ENCODE peak calls at places on chromosome 6, in nine cellular contexts. K is GM10248, U is adrenal gland, Y is RWPE1, L is tibial artery, E is sigmoid colon, T is fibroblast of villous mesenchyme, V is neural crest cell, C is breast epithelium. A is an unnamed sample.

GRCh38 chr6:36523451-36523850 is 23.8 kb downstream of the STK38 start:
- DNase-seq in K (no peak), U (no peak), Y (no peak), L (no peak), E (no peak), T (no peak), V (no peak), C (no peak), A (no peak)

GRCh38 chr6:128519132-128519930 is 1.1 kb downstream of the PTPRK start:
- DNase-seq in K (peak), U (peak), Y (peak), L (peak), E (peak), T (peak), V (peak), C (peak), A (peak)

GRCh38 chr6:9851541-9852380 is 563.1 kb downstream of the TFAP2A start:
- DNase-seq in K (no peak), U (no peak), Y (peak), L (no peak), E (no peak), T (peak), V (no peak), C (no peak), A (peak)

GRCh38 chr6:108027594-108027993 is 46.9 kb downstream of the OSTM1 start:
- DNase-seq in K (no peak), U (no peak), Y (peak), L (no peak), E (no peak), T (no peak), V (no peak), C (no peak), A (peak)

GRCh38 chr6:21115111-21115510 is 478.4 kb upstream of the SOX4 start:
- DNase-seq in K (no peak), U (no peak), Y (no peak), L (no peak), E (no peak), T (no peak), V (no peak), C (no peak), A (no peak)

GRCh38 chr6:140794544-140794943 is 1338.2 kb upstream of the GJE1 start:
- DNase-seq in K (no peak), U (no peak), Y (no peak), L (no peak), E (no peak), T (no peak), V (no peak), C (no peak), A (no peak)

GRCh38 chr6:33710296-33711121 is 991 bp downstream of the UQCC2 start:
- DNase-seq in K (no peak), U (no peak), Y (no peak), L (no peak), E (peak), T (no peak), V (no peak), C (no peak), A (no peak)

GRCh38 chr6:12537389-12537788 is 179.2 kb upstream of the PHACTR1 start:
- DNase-seq in K (no peak), U (no peak), Y (no peak), L (no peak), E (no peak), T (peak), V (no peak), C (no peak), A (no peak)

GRCh38 chr6:23045280-23045679 is 475.9 kb downstream of the HDGFL1 start:
- DNase-seq in K (no peak), U (no peak), Y (no peak), L (no peak), E (no peak), T (no peak), V (no peak), C (no peak), A (no peak)

GRCh38 chr6:44800171-44800671 is 412.7 kb downstream of the CDC5L start:
- DNase-seq in K (no peak), U (peak), Y (no peak), L (peak), E (no peak), T (peak), V (no peak), C (no peak), A (no peak)

GRCh38 chr6:143928853-143929252 is 64.6 kb downstream of the ZC2HC1B start:
- DNase-seq in K (no peak), U (no peak), Y (no peak), L (no peak), E (no peak), T (no peak), V (no peak), C (no peak), A (no peak)

GRCh38 chr6:39927159-39927558 is 7.1 kb downstream of the MOCS1 start:
- DNase-seq in K (no peak), U (peak), Y (peak), L (no peak), E (no peak), T (no peak), V (no peak), C (no peak), A (peak)

GRCh38 chr6:3193102-3193837 is 34.2 kb downstream of the TUBB2B start:
- DNase-seq in K (no peak), U (no peak), Y (no peak), L (no peak), E (no peak), T (no peak), V (peak), C (no peak), A (no peak)

GRCh38 chr6:3194535-3195376 is 32.7 kb downstream of the TUBB2B start:
- DNase-seq in K (peak), U (peak), Y (no peak), L (no peak), E (no peak), T (no peak), V (peak), C (no peak), A (no peak)

GRCh38 chr6:3196770-3197169 is 30.7 kb downstream of the TUBB2B start:
- DNase-seq in K (no peak), U (no peak), Y (no peak), L (no peak), E (no peak), T (no peak), V (no peak), C (no peak), A (no peak)

GRCh38 chr6:3195377-3195694 is 32.1 kb downstream of the TUBB2B start:
- DNase-seq in K (no peak), U (no peak), Y (no peak), L (no peak), E (no peak), T (no peak), V (no peak), C (no peak), A (no peak)

GRCh38 chr6:3195695-3196497 is 31.6 kb downstream of the TUBB2B start:
- DNase-seq in K (no peak), U (no peak), Y (no peak), L (no peak), E (no peak), T (no peak), V (peak), C (no peak), A (no peak)
- TF ChIP-seq CTCF in K (no peak), U (no peak), Y (no peak), L (no peak), E (no peak), T (peak), V (no peak), C (no peak), A (no peak)

GRCh38 chr6:29696147-29697129 is 15.5 kb upstream of the ZFP57 start:
- DNase-seq in K (peak), U (no peak), Y (peak), L (no peak), E (no peak), T (peak), V (no peak), C (no peak), A (peak)
- TF ChIP-seq CTCF in K (peak), U (peak), Y (peak), L (no peak), E (no peak), T (peak), V (peak), C (no peak), A (peak)

DNA sequence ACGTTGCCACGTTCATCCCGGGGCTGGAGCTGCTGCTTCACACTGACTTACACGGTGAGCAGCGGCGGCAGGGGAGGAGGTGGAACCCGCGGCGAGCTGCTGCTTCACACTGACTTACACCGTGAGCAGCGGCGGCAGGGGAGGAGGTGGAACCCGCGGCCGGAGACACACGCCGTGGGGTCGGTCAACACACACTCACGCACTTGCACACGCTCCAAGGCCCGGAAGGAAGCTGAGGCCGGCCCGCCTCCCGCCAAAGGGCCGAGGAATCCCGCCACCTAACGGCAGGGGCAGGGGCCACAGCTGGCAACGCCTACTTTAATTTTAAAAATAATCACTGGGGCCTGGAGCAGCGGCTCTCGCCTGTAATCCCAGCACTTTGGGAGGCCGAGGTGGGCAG is 94.4 kb upstream of the FOXC1 start:
- DNase-seq in K (no peak), U (no peak), Y (no peak), L (no peak), E (no peak), T (no peak), V (no peak), C (no peak), A (no peak)
- TF ChIP-seq CTCF in K (no peak), U (no peak), Y (no peak), L (no peak), E (no peak), T (no peak), V (no peak), C (no peak), A (no peak)

GRCh38 chr6:158387036-158387435 is 74.8 kb downstream of the TULP4 start:
- DNase-seq in K (no peak), U (no peak), Y (no peak), L (no peak), E (no peak), T (no peak), V (no peak), C (no peak), A (no peak)
- TF ChIP-seq CTCF in K (no peak), U (no peak), Y (no peak), L (no peak), E (no peak), T (no peak), V (peak), C (no peak), A (no peak)